ENCODE peak calls at places on chromosomes 11 and 22, in five cellular contexts. L, U, X, T and I are unnamed samples.

GRCh38 chr22:39179401-39179827 is 26.9 kb upstream of the CBX7 start:
- DNase-seq in L (peak), U (no peak), X (no peak), T (no peak), I (no peak)

GRCh38 chr11:45085657-45086501 is 60.6 kb upstream of the PRDM11 start:
- DNase-seq in L (no peak), U (no peak), X (no peak), T (no peak), I (no peak)

GRCh38 chr11:120775986-120776682 is 247.8 kb upstream of the TBCEL start:
- DNase-seq in L (no peak), U (no peak), X (no peak), T (no peak), I (no peak)

GRCh38 chr22:41833369-41834004 is 582 bp downstream of the SREBF2 start:
- DNase-seq in L (peak), U (no peak), X (no peak), T (no peak), I (peak)

GRCh38 chr22:26986051-26986881 is 328.9 kb downstream of the MIAT start:
- DNase-seq in L (no peak), U (no peak), X (no peak), T (no peak), I (peak)

GRCh38 chr11:114847599-114847998 is 169.3 kb downstream of the NXPE2 start:
- DNase-seq in L (no peak), U (no peak), X (no peak), T (no peak), I (no peak)

GRCh38 chr11:61392991-61393595 is 706 bp downstream of the TMEM216 start:
- DNase-seq in L (no peak), U (no peak), X (no peak), T (no peak), I (peak)

GRCh38 chr11:125075242-125075625 is 12.1 kb downstream of the SLC37A2 start:
- DNase-seq in L (no peak), U (no peak), X (no peak), T (no peak), I (no peak)

GRCh38 chr11:14969922-14970323 is 2.2 kb downstream of the CALCA start:
- DNase-seq in L (peak), U (peak), X (no peak), T (peak), I (peak)

GRCh38 chr11:114307524-114308203 is 11.5 kb downstream of the NNMT start:
- DNase-seq in L (no peak), U (no peak), X (no peak), T (peak), I (no peak)

GRCh38 chr11:114208371-114208770 is 87.8 kb upstream of the NNMT start:
- DNase-seq in L (no peak), U (no peak), X (no peak), T (no peak), I (no peak)

GRCh38 chr11:45145421-45146071 is 893 bp upstream of the PRDM11 start:
- DNase-seq in L (no peak), U (peak), X (no peak), T (no peak), I (no peak)

GRCh38 chr11:6608011-6608410 is 4.0 kb downstream of the TAF10 start:
- DNase-seq in L (no peak), U (no peak), X (no peak), T (no peak), I (no peak)

GRCh38 chr11:79493555-79494171 is 52.8 kb upstream of the TENM4 start:
- DNase-seq in L (peak), U (peak), X (no peak), T (peak), I (peak)

GRCh38 chr11:44763111-44763820 is 36.5 kb downstream of the TSPAN18 start:
- DNase-seq in L (no peak), U (no peak), X (no peak), T (no peak), I (no peak)

GRCh38 chr11:114447892-114448291 is 8.6 kb downstream of the REXO2 start:
- DNase-seq in L (no peak), U (no peak), X (no peak), T (no peak), I (no peak)

GRCh38 chr11:559712-560304 is 730 bp downstream of the LMNTD2 start:
- DNase-seq in L (no peak), U (no peak), X (no peak), T (peak), I (no peak)

GRCh38 chr11:111829185-111829968 is 42.0 kb downstream of the ALG9 start:
- DNase-seq in L (no peak), U (no peak), X (peak), T (no peak), I (no peak)

GRCh38 chr11:73156686-73157085 is 14.6 kb upstream of the FCHSD2 start:
- DNase-seq in L (no peak), U (no peak), X (no peak), T (no peak), I (no peak)

GRCh38 chr11:116930177-116930576 is 92.8 kb upstream of the APOA1 start:
- DNase-seq in L (no peak), U (no peak), X (no peak), T (peak), I (no peak)

GRCh38 chr22:20993304-20994127 is 8.4 kb downstream of the THAP7 start:
- DNase-seq in L (no peak), U (no peak), X (no peak), T (no peak), I (no peak)

GRCh38 chr22:49892226-49892899 is 25.9 kb downstream of the ALG12 start:
- DNase-seq in L (no peak), U (no peak), X (no peak), T (no peak), I (no peak)

GRCh38 chr11:33005175-33005574 is 10.5 kb upstream of the DEPDC7 start:
- DNase-seq in L (no peak), U (no peak), X (no peak), T (no peak), I (no peak)

GRCh38 chr11:19200410-19201201 is 1.2 kb downstream of the CSRP3 start:
- DNase-seq in L (no peak), U (no peak), X (no peak), T (no peak), I (no peak)

GRCh38 chr11:128468106-128468505 is 119.3 kb downstream of the ETS1 start:
- DNase-seq in L (no peak), U (no peak), X (no peak), T (no peak), I (no peak)

GRCh38 chr11:69007978-69008381 is 5.1 kb downstream of the MRGPRF start:
- DNase-seq in L (no peak), U (no peak), X (no peak), T (peak), I (no peak)

GRCh38 chr22:43821606-43822425 is 9.7 kb upstream of the EFCAB6 start:
- DNase-seq in L (no peak), U (no peak), X (no peak), T (no peak), I (no peak)

GRCh38 chr11:124717421-124717785 is 22.3 kb upstream of the NRGN start:
- DNase-seq in L (no peak), U (no peak), X (no peak), T (no peak), I (no peak)

GRCh38 chr11:76408171-76408965 is 27.2 kb downstream of the GVQW3 start:
- DNase-seq in L (no peak), U (no peak), X (no peak), T (no peak), I (peak)

GRCh38 chr11:74710291-74710938 is 20.8 kb downstream of the CHRDL2 start:
- DNase-seq in L (peak), U (no peak), X (no peak), T (no peak), I (peak)

GRCh38 chr11:14974021-14974698 is 2.0 kb upstream of the CALCA start:
- DNase-seq in L (no peak), U (no peak), X (no peak), T (no peak), I (peak)

GRCh38 chr11:125625225-125625593 is 246 bp downstream of the CHEK1 start:
- DNase-seq in L (no peak), U (no peak), X (no peak), T (no peak), I (no peak)

GRCh38 chr11:105000167-105000566 is 22.8 kb downstream of the CASP5 start:
- DNase-seq in L (no peak), U (no peak), X (no peak), T (peak), I (no peak)

GRCh38 chr11:116124916-116125714 is 620.9 kb upstream of the CADM1 start:
- DNase-seq in L (no peak), U (no peak), X (no peak), T (no peak), I (no peak)

GRCh38 chr11:120858740-120859139 is 165.2 kb upstream of the TBCEL start:
- DNase-seq in L (no peak), U (no peak), X (no peak), T (no peak), I (no peak)

GRCh38 chr11:36057372-36058045 is 113.6 kb downstream of the LDLRAD3 start:
- DNase-seq in L (no peak), U (no peak), X (no peak), T (no peak), I (no peak)

GRCh38 chr11:14902650-14903350 is 10.8 kb upstream of the CYP2R1 start:
- DNase-seq in L (no peak), U (no peak), X (no peak), T (no peak), I (no peak)

GRCh38 chr11:28976012-28976800 is 868.0 kb downstream of the METTL15 start:
- DNase-seq in L (no peak), U (no peak), X (no peak), T (no peak), I (no peak)
- TF ChIP-seq CHD2 in L (no peak), U (no peak), X (no peak), T (no peak), I (no peak)

DNA sequence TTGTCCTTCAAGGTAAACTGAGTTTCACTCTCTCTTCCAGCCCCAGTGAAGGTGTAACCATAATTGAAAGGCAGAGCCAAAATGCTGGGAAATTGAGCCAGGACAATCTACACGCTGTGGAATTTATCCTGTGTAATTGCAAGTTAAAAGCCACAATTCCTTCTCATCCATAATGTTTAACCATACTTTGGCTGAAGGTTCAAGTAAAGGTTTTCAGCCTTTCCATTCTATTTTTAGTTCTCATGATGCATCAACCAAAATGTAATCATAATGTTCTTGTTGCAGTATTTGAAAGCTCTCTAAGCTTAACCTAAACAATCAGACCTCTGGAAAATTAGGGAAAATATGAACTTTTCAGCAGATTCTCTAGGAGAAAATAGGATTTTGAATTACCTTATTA is 14.0 kb upstream of the ARHGAP42 start:
- DNase-seq in L (no peak), U (no peak), X (no peak), T (no peak), I (no peak)
- H3K9ac ChIP-seq in L (no peak), U (no peak), X (no peak), T (no peak), I (no peak)

GRCh38 chr22:19082793-19083192 is 39.4 kb downstream of the DGCR2 start:
- DNase-seq in L (no peak), U (no peak), X (no peak), T (no peak), I (no peak)

GRCh38 chr22:19086944-19087343 is 35.3 kb downstream of the DGCR2 start:
- DNase-seq in L (no peak), U (no peak), X (no peak), T (no peak), I (no peak)

GRCh38 chr22:19086417-19086816 is 35.8 kb downstream of the DGCR2 start:
- DNase-seq in L (no peak), U (no peak), X (no peak), T (no peak), I (no peak)

GRCh38 chr22:19082101-19082500 is 40.1 kb downstream of the DGCR2 start:
- DNase-seq in L (no peak), U (no peak), X (no peak), T (no peak), I (no peak)

DNA sequence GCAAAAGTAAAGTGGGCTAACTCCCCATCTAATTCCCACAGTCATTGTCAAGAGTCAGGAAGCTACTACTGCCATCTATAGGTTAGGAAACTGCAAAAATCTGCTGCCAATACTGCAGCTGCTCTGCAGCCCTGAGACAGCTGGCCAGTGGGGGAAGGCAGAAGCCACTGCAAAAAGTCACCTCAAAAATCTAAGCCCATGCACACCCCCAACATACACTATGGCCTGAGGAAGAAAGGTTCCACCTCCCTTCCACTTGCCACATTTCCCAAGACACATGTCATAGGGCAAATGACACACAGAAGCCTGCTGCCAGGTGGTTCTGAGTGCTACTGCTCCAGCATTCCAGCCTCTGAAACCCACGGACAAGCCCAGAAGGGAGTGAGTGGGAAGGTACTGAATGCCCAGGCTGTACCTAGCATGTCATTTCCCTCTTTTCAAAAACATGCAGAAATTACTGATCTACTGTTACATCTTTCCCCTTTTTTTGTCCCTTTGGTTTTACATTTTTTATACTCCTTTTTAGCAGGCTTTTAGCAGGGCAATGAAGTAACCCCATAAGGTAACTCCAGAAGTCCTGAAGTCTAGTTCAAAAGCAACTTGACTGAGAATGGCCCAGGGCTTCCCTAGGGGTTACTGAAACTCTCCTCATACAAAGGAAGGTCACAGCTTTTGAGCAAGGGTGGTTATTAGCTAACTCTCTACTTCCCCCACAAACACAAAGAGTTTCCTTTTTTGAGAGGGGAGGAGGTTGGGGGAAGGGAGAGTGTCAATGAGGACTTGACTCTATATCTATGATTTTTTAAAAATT is 36.8 kb downstream of the DGCR2 start:
- DNase-seq in L (no peak), U (no peak), X (peak), T (peak), I (peak)
- TF ChIP-seq CHD2 in L (no peak), U (no peak), X (peak), T (no peak), I (no peak)

GRCh38 chr11:47577460-47578041 is 1.2 kb downstream of the KBTBD4 start:
- DNase-seq in L (no peak), U (no peak), X (no peak), T (no peak), I (no peak)
- H3K9ac ChIP-seq in L (peak), U (no peak), X (peak), T (peak), I (peak)

GRCh38 chr11:110472858-110473257 is 43.1 kb downstream of the FDX1 start:
- DNase-seq in L (no peak), U (no peak), X (no peak), T (no peak), I (no peak)
- TF ChIP-seq CHD2 in L (no peak), U (no peak), X (no peak), T (no peak), I (no peak)

GRCh38 chr22:46012182-46012880 is 35.4 kb upstream of the WNT7B start:
- DNase-seq in L (no peak), U (no peak), X (no peak), T (no peak), I (peak)
- H3K9ac ChIP-seq in L (no peak), U (no peak), X (no peak), T (no peak), I (no peak)

DNA sequence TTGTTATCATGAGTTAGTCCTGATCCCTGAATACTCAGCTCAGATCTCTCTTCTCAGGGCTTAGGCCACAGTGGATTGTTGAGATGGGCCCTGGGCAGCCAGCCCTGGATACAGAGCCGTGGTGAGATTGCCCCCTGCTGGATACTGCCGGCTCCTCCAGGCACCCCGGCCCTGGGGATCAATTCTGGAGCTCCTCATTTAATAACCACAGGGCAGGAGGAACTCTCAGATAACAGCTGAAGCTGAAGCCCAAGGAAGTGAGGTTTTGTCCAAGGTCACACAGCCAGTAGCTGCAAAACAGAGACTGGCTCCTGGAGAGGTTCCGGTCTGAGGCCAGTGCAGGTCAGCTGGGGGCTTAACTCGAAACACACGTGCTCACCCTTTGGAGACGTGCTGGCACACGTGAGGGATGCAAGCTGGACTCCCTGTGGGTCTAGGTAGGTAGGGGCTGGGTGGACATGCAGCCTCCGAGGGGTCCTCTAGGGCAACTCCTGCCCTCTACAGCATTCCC is 16.0 kb downstream of the USH1C start:
- DNase-seq in L (peak), U (no peak), X (no peak), T (peak), I (peak)
- TF ChIP-seq CHD2 in L (no peak), U (no peak), X (no peak), T (no peak), I (no peak)